ENCODE peak calls at places on chromosomes 1 and 21, in four cellular contexts. C is GM23248, G is neural progenitor cell, Q is GM23338. W is an unnamed sample. For H4K20me1 and H3K36me3, the result is how much of the 10 kb centered on the place peaks cover.

GRCh38 chr1:245153645-245154428 is 948 bp upstream of the KIF26B start:
- DNase-seq in Q (peak), C (peak), G (peak), W (peak)

GRCh38 chr1:178055779-178056471 is 38.0 kb upstream of the RASAL2 start:
- DNase-seq in Q (no peak), C (no peak), G (peak), W (no peak)

GRCh38 chr1:29415156-29415830 is 179.0 kb downstream of the PTPRU start:
- DNase-seq in G (peak), C (no peak), Q (peak), W (peak)

GRCh38 chr1:2850502-2850901 is 49.0 kb upstream of the TTC34 start:
- DNase-seq in C (no peak), G (no peak), Q (no peak), W (no peak)

GRCh38 chr1:177209357-177209756 is 38.6 kb downstream of the BRINP2 start:
- DNase-seq in G (peak), C (peak), Q (no peak), W (peak)

GRCh38 chr1:186617860-186618780 is 62.1 kb downstream of the PTGS2 start:
- DNase-seq in C (peak), Q (peak), G (no peak), W (peak)

GRCh38 chr1:55541296-55541695 is 326.1 kb upstream of the USP24 start:
- DNase-seq in C (no peak), G (no peak), Q (no peak), W (peak)

GRCh38 chr1:53249706-53250105 is 11.4 kb upstream of the MAGOH start:
- DNase-seq in C (no peak), Q (no peak), G (no peak), W (no peak)

GRCh38 chr1:239455743-239456142 is 69.4 kb downstream of the CHRM3 start:
- DNase-seq in C (no peak), G (no peak), Q (no peak), W (no peak)

GRCh38 chr21:38443110-38443509 is 55.2 kb downstream of the ERG start:
- DNase-seq in G (no peak), Q (no peak), C (peak), W (no peak)

GRCh38 chr1:171515299-171515698 is 30.0 kb downstream of the PRRC2C start:
- DNase-seq in C (no peak), Q (no peak), G (no peak), W (no peak)

GRCh38 chr1:31807273-31808048 is 8.4 kb downstream of the SPOCD1 start:
- DNase-seq in G (no peak), C (no peak), Q (no peak), W (no peak)

GRCh38 chr21:38343691-38344090 is 86.9 kb downstream of the KCNJ15 start:
- DNase-seq in G (no peak), C (peak), Q (no peak), W (peak)

GRCh38 chr1:25797939-25798338 is 2.1 kb upstream of the SELENON start:
- DNase-seq in G (peak), C (peak), Q (peak), W (no peak)

GRCh38 chr1:215076312-215076711 is 6.2 kb upstream of the KCNK2 start:
- DNase-seq in C (peak), Q (peak), G (peak), W (peak)

GRCh38 chr1:185565314-185565713 is 168.9 kb upstream of the HMCN1 start:
- DNase-seq in G (no peak), C (peak), Q (no peak), W (peak)

GRCh38 chr1:30450818-30451233 is 272.6 kb downstream of the MATN1 start:
- DNase-seq in Q (no peak), G (no peak), C (no peak), W (no peak)

GRCh38 chr1:54274448-54274847 is 74.5 kb downstream of the MRPL37 start:
- DNase-seq in G (peak), C (peak), Q (no peak), W (no peak)

GRCh38 chr1:3627515-3628253 is 2.9 kb downstream of the TPRG1L start:
- DNase-seq in Q (no peak), C (no peak), G (no peak), W (no peak)

GRCh38 chr1:10398734-10399486 is at the start of gene PGD:
- DNase-seq in G (peak), C (peak), Q (peak), W (peak)

GRCh38 chr1:74771913-74772515 is 39.1 kb downstream of the TYW3 start:
- DNase-seq in G (peak), C (peak), Q (peak), W (peak)

GRCh38 chr1:63920154-63921117 is 146.6 kb downstream of the ROR1 start:
- DNase-seq in Q (no peak), C (peak), G (no peak), W (peak)

GRCh38 chr1:165137551-165138316 is 218.8 kb downstream of the LMX1A start:
- DNase-seq in G (no peak), Q (no peak), C (no peak), W (no peak)

GRCh38 chr1:166167395-166167922 is 658 bp upstream of the FAM78B start:
- DNase-seq in G (no peak), C (no peak), Q (peak), W (no peak)

GRCh38 chr1:204740354-204740753 is 54.8 kb upstream of the LRRN2 start:
- DNase-seq in G (no peak), C (no peak), Q (no peak), W (no peak)

GRCh38 chr1:60575326-60575874 is 501.8 kb upstream of the C1orf87 start:
- DNase-seq in G (no peak), C (no peak), Q (no peak), W (no peak)

GRCh38 chr1:172671591-172671990 is 12.7 kb downstream of the FASLG start:
- DNase-seq in G (no peak), Q (no peak), C (peak), W (peak)

DNA sequence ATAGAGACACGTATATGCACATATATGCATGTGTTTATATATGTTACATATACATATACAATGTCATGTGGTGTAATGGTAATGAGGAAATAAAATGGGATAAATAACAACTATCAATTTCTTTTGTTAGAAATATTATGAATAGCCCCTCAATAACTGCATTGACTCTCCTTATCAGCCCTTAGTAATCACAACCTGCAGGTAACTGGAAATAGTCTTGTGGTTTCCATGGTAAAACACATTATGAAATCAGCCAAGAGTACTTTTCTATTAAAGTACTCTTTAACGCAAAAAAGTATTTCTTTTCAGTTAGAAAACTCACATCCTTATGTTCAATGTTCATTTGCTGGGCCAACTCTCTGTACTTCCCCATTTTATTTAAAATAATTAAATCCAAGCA is 105.8 kb downstream of the KCNT2 start:
- DNase-seq in C (no peak), Q (no peak), G (no peak), W (no peak)
- H3K27ac ChIP-seq in C (no peak), Q (no peak), G (no peak), W (no peak)

GRCh38 chr1:155392898-155393411 is 72.3 kb downstream of the RUSC1 start:
- DNase-seq in G (no peak), C (no peak), Q (no peak), W (peak)

GRCh38 chr1:155396874-155397476 is 76.3 kb downstream of the RUSC1 start:
- DNase-seq in Q (no peak), C (peak), G (no peak), W (no peak)
- H4K20me1 ChIP-seq in Q (under half), C (under half), G (under half), W (under half)

DNA sequence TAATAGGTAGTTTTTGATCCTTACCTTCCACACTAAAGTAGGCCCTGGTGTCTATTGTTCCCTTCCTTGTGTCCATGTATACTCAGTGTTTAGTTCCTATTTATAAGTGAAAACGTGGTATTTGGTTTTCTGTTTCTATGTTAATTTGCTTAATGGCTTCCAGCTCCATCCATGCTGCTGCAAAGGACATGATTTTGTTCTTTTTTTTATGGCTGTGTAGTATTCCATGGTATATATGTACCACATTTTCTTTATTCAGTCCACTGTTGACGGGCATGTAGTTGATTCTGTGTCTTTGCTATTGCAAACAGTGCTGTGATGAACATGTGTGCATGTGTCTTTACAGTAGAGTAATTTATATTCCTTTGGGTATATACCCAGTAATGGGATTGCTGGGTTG is 20.8 kb downstream of the PRCC start:
- DNase-seq in C (no peak), Q (no peak), G (no peak), W (no peak)
- H3K36me3 ChIP-seq in C (under half), Q (under half), G (under half), W (under half)

GRCh38 chr21:31176080-31176551 is 137.8 kb upstream of the KRTAP19-8 start:
- DNase-seq in G (no peak), C (no peak), Q (no peak), W (no peak)

GRCh38 chr21:31172328-31172727 is 134.1 kb upstream of the KRTAP19-8 start:
- DNase-seq in Q (no peak), G (peak), C (no peak), W (no peak)

GRCh38 chr21:31176725-31177124 is 138.4 kb upstream of the KRTAP19-8 start:
- DNase-seq in Q (no peak), G (no peak), C (no peak), W (no peak)

DNA sequence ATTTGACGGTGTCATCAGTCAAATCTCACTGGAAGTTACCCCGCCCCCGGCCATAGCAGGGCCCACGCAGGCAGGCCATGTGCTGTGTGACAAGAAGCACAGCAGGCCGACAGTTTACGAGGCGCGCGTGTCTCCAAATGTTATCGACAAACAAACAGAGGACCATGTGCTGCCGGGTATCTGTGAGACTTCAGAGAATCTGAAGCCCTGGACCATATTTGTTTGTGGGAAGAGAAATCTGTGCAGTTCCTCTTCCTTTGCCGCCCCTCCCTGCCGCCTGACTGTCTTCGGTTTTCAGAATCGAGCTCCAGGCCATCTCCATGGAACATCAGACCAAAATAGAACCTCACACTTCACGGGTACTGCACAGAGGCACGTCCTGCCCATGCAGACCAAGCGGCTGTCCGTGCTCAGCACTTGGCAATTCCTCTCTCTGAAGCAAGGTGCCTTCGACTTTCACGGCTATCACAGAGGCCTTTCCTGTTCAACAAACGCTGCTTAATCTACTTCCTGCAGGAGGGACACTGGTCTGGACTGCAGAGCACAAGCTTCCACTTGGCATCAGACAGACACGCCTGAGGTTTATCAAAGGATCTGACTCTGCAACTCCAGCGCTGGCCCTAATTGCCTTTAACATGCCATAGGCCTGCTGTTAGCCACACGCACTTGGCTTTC is 135.7 kb upstream of the KRTAP19-8 start:
- DNase-seq in Q (no peak), G (peak), C (no peak), W (no peak)
- H3K27ac ChIP-seq in Q (peak), G (no peak), C (no peak), W (no peak)

GRCh38 chr1:167293057-167293456 is 72.4 kb downstream of the POU2F1 start:
- DNase-seq in Q (no peak), C (no peak), G (no peak), W (no peak)

GRCh38 chr1:167291539-167292195 is 71.0 kb downstream of the POU2F1 start:
- DNase-seq in Q (no peak), G (no peak), C (no peak), W (no peak)

GRCh38 chr1:167292216-167292615 is 71.5 kb downstream of the POU2F1 start:
- DNase-seq in C (no peak), Q (no peak), G (no peak), W (no peak)

GRCh38 chr1:167288390-167289062 is 67.8 kb downstream of the POU2F1 start:
- DNase-seq in C (no peak), G (no peak), Q (no peak), W (no peak)

DNA sequence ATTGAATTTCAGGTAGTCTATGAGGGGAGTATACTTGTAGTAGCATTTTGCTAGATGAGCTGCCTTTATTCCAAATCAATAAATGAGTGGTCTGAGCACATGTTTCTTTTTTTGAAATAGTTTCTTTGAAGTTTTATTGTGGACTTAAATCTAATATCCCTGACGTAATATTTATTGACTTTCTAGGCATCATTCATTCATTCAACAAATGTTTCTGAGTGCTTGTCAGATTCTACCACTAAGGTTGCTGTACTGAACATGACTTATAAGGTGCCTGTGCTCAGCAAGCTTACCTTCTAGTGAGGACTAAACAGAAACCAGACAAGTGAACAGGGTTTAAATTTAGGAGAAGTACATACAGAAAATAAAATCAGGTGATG is 68.4 kb downstream of the POU2F1 start:
- DNase-seq in G (no peak), C (no peak), Q (no peak), W (no peak)
- H4K20me1 ChIP-seq in G (half or more), C (under half), Q (under half), W (under half)

GRCh38 chr1:51445346-51446090 is 73.5 kb downstream of the EPS15 start:
- DNase-seq in G (no peak), Q (no peak), C (no peak), W (no peak)

GRCh38 chr1:51442616-51443015 is 76.5 kb downstream of the EPS15 start:
- DNase-seq in Q (no peak), C (no peak), G (no peak), W (no peak)

GRCh38 chr1:51443555-51443954 is 75.5 kb downstream of the EPS15 start:
- DNase-seq in C (no peak), Q (no peak), G (no peak), W (no peak)

GRCh38 chr1:51444534-51445192 is 74.4 kb downstream of the EPS15 start:
- DNase-seq in Q (no peak), C (no peak), G (peak), W (no peak)

DNA sequence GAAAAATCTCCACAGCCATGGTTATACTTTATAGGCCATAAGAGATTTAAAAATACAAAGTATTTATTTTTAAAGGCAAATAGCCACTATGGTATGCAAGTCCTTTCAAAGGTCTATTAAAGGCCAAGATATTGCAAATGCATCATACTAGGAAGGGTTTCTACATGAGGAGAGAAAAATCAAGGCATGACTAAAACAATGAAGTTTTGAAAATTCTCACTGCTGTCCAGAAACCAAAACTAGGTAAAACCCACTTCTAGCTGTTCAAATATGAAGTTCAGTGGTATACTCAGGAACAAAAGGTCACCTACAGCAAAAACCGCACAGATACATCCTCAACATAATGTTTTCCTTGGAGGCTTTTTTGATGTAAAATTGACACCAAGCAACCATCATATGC is 75.0 kb downstream of the EPS15 start:
- DNase-seq in C (peak), G (no peak), Q (no peak), W (no peak)
- H3K36me3 ChIP-seq in C (under half), G (under half), Q (under half), W (under half)

W was measured in mammary epithelial cell.